ENCODE peak calls at places on chromosomes 16 and 17, in six cellular contexts. One of them, this sample, is unnamed.

GRCh38 chr17:50348522-50349240 is 2.8 kb downstream of the XYLT2 start:
- DNase-seq in mesendoderm: no peak
- DNase-seq in mesenchymal stem cell: peak; percentile 35
- DNase-seq in IMR-90: peak; percentile 53
- DNase-seq in H9: peak; percentile 23
- DNase-seq in H1: no peak
- DNase-seq in this sample: no peak

GRCh38 chr16:48164907-48165715 is 9.3 kb upstream of the ABCC12 start:
- DNase-seq in H1: peak; percentile 49
- DNase-seq in mesenchymal stem cell: peak; percentile 77
- DNase-seq in mesendoderm: peak; percentile 86
- DNase-seq in H9: peak; percentile 87
- DNase-seq in IMR-90: peak; percentile 65
- DNase-seq in this sample: peak; percentile 77

GRCh38 chr17:5780476-5780875 is 196.2 kb upstream of the NLRP1 start:
- DNase-seq in IMR-90: peak; percentile 79
- DNase-seq in H1: no peak
- DNase-seq in H9: no peak
- DNase-seq in mesenchymal stem cell: peak; percentile 77
- DNase-seq in mesendoderm: no peak
- DNase-seq in this sample: no peak

GRCh38 chr16:23863511-23864422 is 28.0 kb downstream of the PRKCB start:
- DNase-seq in H1: no peak
- DNase-seq in IMR-90: no peak
- DNase-seq in mesendoderm: no peak
- DNase-seq in H9: no peak
- DNase-seq in mesenchymal stem cell: no peak
- DNase-seq in this sample: no peak

GRCh38 chr17:48613862-48614694 is 1.0 kb downstream of the HOXB8 start:
- DNase-seq in H9: peak; percentile 78
- DNase-seq in mesenchymal stem cell: peak; percentile 69
- DNase-seq in IMR-90: peak; percentile 31
- DNase-seq in H1: no peak
- DNase-seq in mesendoderm: peak; percentile 70
- DNase-seq in this sample: no peak

GRCh38 chr17:55480907-55481306 is 30.3 kb downstream of the SMIM36 start:
- DNase-seq in mesendoderm: no peak
- DNase-seq in H1: no peak
- DNase-seq in IMR-90: no peak
- DNase-seq in mesenchymal stem cell: no peak
- DNase-seq in H9: no peak
- DNase-seq in this sample: no peak

GRCh38 chr17:68515238-68515637 is 3.0 kb downstream of the PRKAR1A start:
- DNase-seq in H9: no peak
- DNase-seq in H1: no peak
- DNase-seq in mesendoderm: no peak
- DNase-seq in IMR-90: no peak
- DNase-seq in mesenchymal stem cell: no peak
- DNase-seq in this sample: no peak

GRCh38 chr16:89023621-89024511 is 46.9 kb upstream of the CBFA2T3 start:
- DNase-seq in mesendoderm: no peak
- DNase-seq in mesenchymal stem cell: no peak
- DNase-seq in H9: no peak
- DNase-seq in IMR-90: no peak
- DNase-seq in H1: no peak
- DNase-seq in this sample: no peak

GRCh38 chr17:50263293-50264262 is 10.7 kb upstream of the TMEM92 start:
- DNase-seq in H9: peak; percentile 30
- DNase-seq in IMR-90: no peak
- DNase-seq in H1: no peak
- DNase-seq in mesenchymal stem cell: no peak
- DNase-seq in mesendoderm: no peak
- DNase-seq in this sample: no peak

GRCh38 chr17:64679710-64680216 is 17.7 kb upstream of the SMURF2 start:
- DNase-seq in H9: no peak
- DNase-seq in mesenchymal stem cell: peak; percentile 99
- DNase-seq in H1: no peak
- DNase-seq in IMR-90: peak; percentile 99
- DNase-seq in mesendoderm: peak; percentile 67
- DNase-seq in this sample: no peak

GRCh38 chr17:31525801-31526549 is 134.5 kb downstream of the RAB11FIP4 start:
- DNase-seq in IMR-90: no peak
- DNase-seq in mesendoderm: peak; percentile 63
- DNase-seq in H9: peak; percentile 70
- DNase-seq in mesenchymal stem cell: peak; percentile 21
- DNase-seq in H1: no peak
- DNase-seq in this sample: no peak

GRCh38 chr17:19573075-19573474 is 39.4 kb downstream of the SLC47A1 start:
- DNase-seq in mesenchymal stem cell: peak; percentile 74
- DNase-seq in mesendoderm: no peak
- DNase-seq in H9: no peak
- DNase-seq in IMR-90: peak; percentile 57
- DNase-seq in H1: no peak
- DNase-seq in this sample: no peak

GRCh38 chr17:80364091-80364691 is 50.8 kb upstream of the ENDOV start:
- DNase-seq in H1: no peak
- DNase-seq in mesenchymal stem cell: peak; percentile 4
- DNase-seq in IMR-90: no peak
- DNase-seq in mesendoderm: peak; percentile 26
- DNase-seq in H9: peak; percentile 75
- DNase-seq in this sample: peak; percentile 18

GRCh38 chr16:9518054-9518453 is 426.6 kb downstream of the HAPSTR1 start:
- DNase-seq in mesendoderm: no peak
- DNase-seq in H1: no peak
- DNase-seq in mesenchymal stem cell: no peak
- DNase-seq in H9: no peak
- DNase-seq in IMR-90: no peak
- DNase-seq in this sample: no peak

GRCh38 chr16:70670175-70670574 is 15.7 kb downstream of the MTSS2 start:
- DNase-seq in IMR-90: no peak
- DNase-seq in mesenchymal stem cell: no peak
- DNase-seq in H1: no peak
- DNase-seq in mesendoderm: no peak
- DNase-seq in H9: no peak
- DNase-seq in this sample: no peak

GRCh38 chr17:20116683-20117309 is 107.6 kb downstream of the SPECC1 start:
- DNase-seq in mesendoderm: peak; percentile 67
- DNase-seq in H1: no peak
- DNase-seq in mesenchymal stem cell: peak; percentile 64
- DNase-seq in IMR-90: peak; percentile 41
- DNase-seq in H9: peak; percentile 61
- DNase-seq in this sample: peak; percentile 64

GRCh38 chr17:73069164-73069774 is 23.2 kb downstream of the SLC39A11 start:
- DNase-seq in mesendoderm: peak; percentile 18
- DNase-seq in mesenchymal stem cell: peak; percentile 12
- DNase-seq in H1: no peak
- DNase-seq in IMR-90: no peak
- DNase-seq in H9: no peak
- DNase-seq in this sample: no peak

GRCh38 chr16:16861546-16861945 is 482.6 kb downstream of the NPIPA7 start:
- DNase-seq in IMR-90: peak; percentile 32
- DNase-seq in mesenchymal stem cell: peak; percentile 0
- DNase-seq in mesendoderm: peak; percentile 55
- DNase-seq in H9: peak; percentile 56
- DNase-seq in H1: no peak
- DNase-seq in this sample: peak; percentile 55

GRCh38 chr17:2335726-2336214 is 487 bp downstream of the TSR1 start:
- DNase-seq in H9: no peak
- DNase-seq in mesendoderm: peak; percentile 59
- DNase-seq in mesenchymal stem cell: peak; percentile 7
- DNase-seq in IMR-90: no peak
- DNase-seq in H1: no peak
- DNase-seq in this sample: no peak

GRCh38 chr16:46862555-46863447 is 21.4 kb upstream of the GPT2 start:
- DNase-seq in H9: no peak
- DNase-seq in mesenchymal stem cell: no peak
- DNase-seq in H1: no peak
- DNase-seq in mesendoderm: no peak
- DNase-seq in IMR-90: peak; percentile 37
- DNase-seq in this sample: no peak

GRCh38 chr17:20300399-20301037 is 166.8 kb downstream of the LGALS9B start:
- DNase-seq in H9: no peak
- DNase-seq in IMR-90: peak; percentile 95
- DNase-seq in H1: no peak
- DNase-seq in mesenchymal stem cell: peak; percentile 80
- DNase-seq in mesendoderm: no peak
- DNase-seq in this sample: no peak

GRCh38 chr17:58387834-58388233 is 29.5 kb downstream of the RNF43 start:
- DNase-seq in H9: no peak
- DNase-seq in H1: no peak
- DNase-seq in mesenchymal stem cell: no peak
- DNase-seq in IMR-90: no peak
- DNase-seq in mesendoderm: no peak
- DNase-seq in this sample: no peak

GRCh38 chr16:82776466-82777146 is 149.8 kb downstream of the CDH13 start:
- DNase-seq in IMR-90: no peak
- DNase-seq in mesenchymal stem cell: peak; percentile 15
- DNase-seq in H1: no peak
- DNase-seq in H9: no peak
- DNase-seq in mesendoderm: no peak
- DNase-seq in this sample: no peak

GRCh38 chr17:41937970-41938851 is 7.8 kb downstream of the ODAD4 start:
- DNase-seq in mesenchymal stem cell: no peak
- DNase-seq in IMR-90: no peak
- DNase-seq in H1: no peak
- DNase-seq in H9: no peak
- DNase-seq in mesendoderm: no peak
- DNase-seq in this sample: no peak

GRCh38 chr16:6193718-6194117 is 1096.1 kb upstream of the EEF2KMT start:
- DNase-seq in mesenchymal stem cell: no peak
- DNase-seq in H1: peak; percentile 77
- DNase-seq in H9: peak; percentile 81
- DNase-seq in mesendoderm: peak; percentile 95
- DNase-seq in IMR-90: no peak
- DNase-seq in this sample: peak; percentile 72

GRCh38 chr16:75237398-75238131 is 13.9 kb downstream of the BCAR1 start:
- DNase-seq in H9: peak; percentile 25
- DNase-seq in mesenchymal stem cell: no peak
- DNase-seq in mesendoderm: no peak
- DNase-seq in IMR-90: no peak
- DNase-seq in H1: no peak
- DNase-seq in this sample: no peak

GRCh38 chr17:82051776-82052637 is at the start of the genes GPS1 and RFNG:
- DNase-seq in H1: no peak
- DNase-seq in H9: peak; percentile 75
- DNase-seq in mesendoderm: peak; percentile 53
- DNase-seq in IMR-90: peak; percentile 16
- DNase-seq in mesenchymal stem cell: peak; percentile 54
- DNase-seq in this sample: no peak

GRCh38 chr16:64507240-64508024 is 614.4 kb downstream of the CDH11 start:
- DNase-seq in H9: no peak
- DNase-seq in mesendoderm: peak; percentile 88
- DNase-seq in H1: no peak
- DNase-seq in IMR-90: no peak
- DNase-seq in mesenchymal stem cell: no peak
- DNase-seq in this sample: no peak

GRCh38 chr17:41620583-41621434 is 3.6 kb downstream of the KRT17 start:
- DNase-seq in H1: no peak
- DNase-seq in H9: no peak
- DNase-seq in IMR-90: no peak
- DNase-seq in mesendoderm: no peak
- DNase-seq in mesenchymal stem cell: no peak
- DNase-seq in this sample: no peak

GRCh38 chr17:43392397-43392796 is 6.4 kb upstream of the ARL4D start:
- DNase-seq in mesenchymal stem cell: no peak
- DNase-seq in H9: no peak
- DNase-seq in mesendoderm: no peak
- DNase-seq in H1: no peak
- DNase-seq in IMR-90: no peak
- DNase-seq in this sample: no peak
- H4K8ac ChIP-seq in mesenchymal stem cell: no peak overlapping the region
- H4K8ac ChIP-seq in H9: no peak overlapping the region
- H4K8ac ChIP-seq in mesendoderm: no peak overlapping the region
- H4K8ac ChIP-seq in H1: no peak overlapping the region
- H4K8ac ChIP-seq in IMR-90: no peak overlapping the region
- H4K8ac ChIP-seq in this sample: no peak overlapping the region

GRCh38 chr17:35809855-35810461 is 674 bp downstream of the TAF15 start:
- DNase-seq in mesenchymal stem cell: no peak
- DNase-seq in IMR-90: peak; percentile 23
- DNase-seq in H9: peak; percentile 44
- DNase-seq in mesendoderm: no peak
- DNase-seq in H1: no peak
- DNase-seq in this sample: no peak
- H3K18ac ChIP-seq in mesenchymal stem cell: peak overlapping the region; percentile 89
- H3K18ac ChIP-seq in IMR-90: peak overlapping the region; percentile 65
- H3K18ac ChIP-seq in H9: peak overlapping the region; percentile 98
- H3K18ac ChIP-seq in mesendoderm: peak overlapping the region; percentile 91
- H3K18ac ChIP-seq in H1: peak overlapping the region; percentile 95
- H3K18ac ChIP-seq in this sample: peak overlapping the region; percentile 100

GRCh38 chr16:66420396-66420795 is 6.7 kb upstream of the BEAN1 start:
- DNase-seq in H1: no peak
- DNase-seq in mesenchymal stem cell: no peak
- DNase-seq in H9: no peak
- DNase-seq in mesendoderm: no peak
- DNase-seq in IMR-90: peak; percentile 50
- DNase-seq in this sample: no peak

GRCh38 chr16:66422366-66422765 is 4.7 kb upstream of the BEAN1 start:
- DNase-seq in H9: no peak
- DNase-seq in mesendoderm: no peak
- DNase-seq in H1: no peak
- DNase-seq in IMR-90: no peak
- DNase-seq in mesenchymal stem cell: no peak
- DNase-seq in this sample: no peak

GRCh38 chr16:66423177-66423576 is 3.9 kb upstream of the BEAN1 start:
- DNase-seq in IMR-90: no peak
- DNase-seq in H9: no peak
- DNase-seq in mesenchymal stem cell: no peak
- DNase-seq in H1: no peak
- DNase-seq in mesendoderm: no peak
- DNase-seq in this sample: no peak

GRCh38 chr16:66419527-66419926 is 7.6 kb upstream of the BEAN1 start:
- DNase-seq in IMR-90: no peak
- DNase-seq in H9: peak; percentile 55
- DNase-seq in mesenchymal stem cell: no peak
- DNase-seq in mesendoderm: peak; percentile 57
- DNase-seq in H1: no peak
- DNase-seq in this sample: no peak

DNA sequence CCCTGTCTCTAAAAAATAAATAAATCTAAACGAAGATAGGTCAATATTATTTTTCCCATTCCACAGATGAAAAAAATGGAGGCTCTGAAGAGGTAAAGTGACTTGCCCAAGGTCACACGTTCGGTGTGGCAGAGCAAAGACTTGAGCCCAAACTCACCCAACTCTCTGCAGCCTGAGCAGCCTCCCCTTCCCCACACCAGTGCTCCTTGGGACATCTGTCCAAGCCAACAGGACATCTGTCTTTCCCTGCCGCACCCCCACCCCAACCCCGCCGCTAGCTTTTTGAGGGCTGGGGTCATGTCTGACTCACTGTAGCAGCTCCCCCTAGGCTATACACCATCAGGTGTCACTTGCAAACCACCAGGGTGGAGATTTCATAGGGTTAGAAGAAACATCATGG is 5.2 kb upstream of the BEAN1 start:
- DNase-seq in mesendoderm: no peak
- DNase-seq in H9: no peak
- DNase-seq in mesenchymal stem cell: no peak
- DNase-seq in H1: no peak
- DNase-seq in IMR-90: no peak
- DNase-seq in this sample: no peak
- H2BK15ac ChIP-seq in mesendoderm: no peak overlapping the region
- H2BK15ac ChIP-seq in H9: no peak overlapping the region
- H2BK15ac ChIP-seq in mesenchymal stem cell: no peak overlapping the region
- H2BK15ac ChIP-seq in H1: no peak overlapping the region
- H2BK15ac ChIP-seq in IMR-90: no peak overlapping the region
- H2BK15ac ChIP-seq in this sample: no peak overlapping the region

GRCh38 chr17:27242951-27243350 is 51.0 kb upstream of the WSB1 start:
- DNase-seq in mesendoderm: no peak
- DNase-seq in mesenchymal stem cell: no peak
- DNase-seq in H9: no peak
- DNase-seq in H1: no peak
- DNase-seq in IMR-90: no peak
- DNase-seq in this sample: no peak
- H4K8ac ChIP-seq in mesendoderm: no peak overlapping the region
- H4K8ac ChIP-seq in mesenchymal stem cell: no peak overlapping the region
- H4K8ac ChIP-seq in H9: no peak overlapping the region
- H4K8ac ChIP-seq in H1: no peak overlapping the region
- H4K8ac ChIP-seq in IMR-90: no peak overlapping the region
- H4K8ac ChIP-seq in this sample: no peak overlapping the region

This sample was measured in neuronal stem cell.